ENCODE peak calls at places on chromosomes 1 and 21, in five cellular contexts. One of them, this sample, is unnamed.

GRCh38 chr1:64894438-64895196 is 71.7 kb downstream of the JAK1 start:
- DNase-seq in fibroblast of lung: no peak
- DNase-seq in astrocyte of the spinal cord: no peak
- DNase-seq in K562: no peak
- DNase-seq in pancreas: no peak
- DNase-seq in this sample: no peak

GRCh38 chr1:229148041-229148671 is 122.8 kb upstream of the RAB4A start:
- DNase-seq in astrocyte of the spinal cord: no peak
- DNase-seq in pancreas: peak; percentile 67
- DNase-seq in K562: peak; percentile 67
- DNase-seq in fibroblast of lung: no peak
- DNase-seq in this sample: no peak

GRCh38 chr1:109498161-109498801 is 4.4 kb downstream of the CYB561D1 start:
- DNase-seq in astrocyte of the spinal cord: peak; percentile 19
- DNase-seq in K562: peak; percentile 66
- DNase-seq in fibroblast of lung: peak; percentile 25
- DNase-seq in pancreas: no peak
- DNase-seq in this sample: peak; percentile 34

GRCh38 chr1:101207891-101208290 is 28.9 kb upstream of the S1PR1 start:
- DNase-seq in pancreas: no peak
- DNase-seq in fibroblast of lung: no peak
- DNase-seq in K562: no peak
- DNase-seq in astrocyte of the spinal cord: no peak
- DNase-seq in this sample: peak; percentile 9

GRCh38 chr1:164977561-164977960 is 379.0 kb downstream of the LMX1A start:
- DNase-seq in pancreas: no peak
- DNase-seq in K562: no peak
- DNase-seq in astrocyte of the spinal cord: no peak
- DNase-seq in fibroblast of lung: no peak
- DNase-seq in this sample: no peak

GRCh38 chr1:19309123-19309813 is 2.7 kb downstream of the AKR7A2 start:
- DNase-seq in K562: no peak
- DNase-seq in astrocyte of the spinal cord: peak; percentile 81
- DNase-seq in pancreas: no peak
- DNase-seq in fibroblast of lung: peak; percentile 87
- DNase-seq in this sample: peak; percentile 87

GRCh38 chr1:77540501-77541161 is 141.8 kb downstream of the ZZZ3 start:
- DNase-seq in K562: no peak
- DNase-seq in fibroblast of lung: peak; percentile 66
- DNase-seq in pancreas: no peak
- DNase-seq in astrocyte of the spinal cord: peak; percentile 65
- DNase-seq in this sample: peak; percentile 98

GRCh38 chr1:149934326-149934725 is 2.4 kb downstream of the MTMR11 start:
- DNase-seq in fibroblast of lung: no peak
- DNase-seq in pancreas: no peak
- DNase-seq in astrocyte of the spinal cord: no peak
- DNase-seq in K562: no peak
- DNase-seq in this sample: no peak

GRCh38 chr1:77057994-77058585 is 161.1 kb downstream of the PIGK start:
- DNase-seq in fibroblast of lung: no peak
- DNase-seq in astrocyte of the spinal cord: no peak
- DNase-seq in K562: no peak
- DNase-seq in pancreas: no peak
- DNase-seq in this sample: no peak

GRCh38 chr1:98739762-98740161 is 78.2 kb downstream of the SNX7 start:
- DNase-seq in astrocyte of the spinal cord: no peak
- DNase-seq in fibroblast of lung: no peak
- DNase-seq in pancreas: no peak
- DNase-seq in K562: no peak
- DNase-seq in this sample: peak; percentile 8

GRCh38 chr1:38953433-38953860 is 11.8 kb upstream of the RHBDL2 start:
- DNase-seq in astrocyte of the spinal cord: no peak
- DNase-seq in K562: no peak
- DNase-seq in fibroblast of lung: no peak
- DNase-seq in pancreas: no peak
- DNase-seq in this sample: peak; percentile 8

GRCh38 chr1:161928056-161928455 is 95.6 kb downstream of the OLFML2B start:
- DNase-seq in K562: no peak
- DNase-seq in pancreas: no peak
- DNase-seq in fibroblast of lung: peak; percentile 36
- DNase-seq in astrocyte of the spinal cord: no peak
- DNase-seq in this sample: no peak

GRCh38 chr1:20399196-20399595 is 86.8 kb downstream of the CAMK2N1 start:
- DNase-seq in astrocyte of the spinal cord: no peak
- DNase-seq in K562: no peak
- DNase-seq in fibroblast of lung: no peak
- DNase-seq in pancreas: no peak
- DNase-seq in this sample: no peak

GRCh38 chr1:229410692-229411433 is 23.0 kb downstream of the ACTA1 start:
- DNase-seq in fibroblast of lung: peak; percentile 54
- DNase-seq in pancreas: peak; percentile 72
- DNase-seq in astrocyte of the spinal cord: peak; percentile 30
- DNase-seq in K562: peak; percentile 43
- DNase-seq in this sample: peak; percentile 32

GRCh38 chr1:39130297-39130696 is 74.2 kb upstream of the MACF1 start:
- DNase-seq in astrocyte of the spinal cord: peak; percentile 87
- DNase-seq in fibroblast of lung: peak; percentile 66
- DNase-seq in pancreas: no peak
- DNase-seq in K562: no peak
- DNase-seq in this sample: peak; percentile 92

GRCh38 chr1:180633092-180634045 is 1.5 kb downstream of the XPR1 start:
- DNase-seq in K562: no peak
- DNase-seq in pancreas: no peak
- DNase-seq in fibroblast of lung: peak; percentile 61
- DNase-seq in astrocyte of the spinal cord: peak; percentile 24
- DNase-seq in this sample: peak; percentile 58

GRCh38 chr1:224755586-224755985 is 139.5 kb downstream of the CNIH3 start:
- DNase-seq in pancreas: no peak
- DNase-seq in fibroblast of lung: no peak
- DNase-seq in astrocyte of the spinal cord: no peak
- DNase-seq in K562: no peak
- DNase-seq in this sample: no peak

GRCh38 chr1:234111458-234112142 is 207.1 kb downstream of the SLC35F3 start:
- DNase-seq in astrocyte of the spinal cord: peak; percentile 20
- DNase-seq in K562: no peak
- DNase-seq in fibroblast of lung: peak; percentile 2
- DNase-seq in pancreas: no peak
- DNase-seq in this sample: no peak

GRCh38 chr1:64515427-64515826 is 45.5 kb downstream of the CACHD1 start:
- DNase-seq in pancreas: peak; percentile 58
- DNase-seq in K562: no peak
- DNase-seq in fibroblast of lung: peak; percentile 89
- DNase-seq in astrocyte of the spinal cord: peak; percentile 48
- DNase-seq in this sample: peak; percentile 83

GRCh38 chr21:25107708-25108107 is 499.6 kb downstream of the MRPL39 start:
- DNase-seq in fibroblast of lung: peak; percentile 94
- DNase-seq in pancreas: no peak
- DNase-seq in K562: no peak
- DNase-seq in astrocyte of the spinal cord: peak; percentile 94
- DNase-seq in this sample: peak; percentile 92

GRCh38 chr1:101025283-101025679 is 303 bp downstream of the DPH5 start:
- DNase-seq in fibroblast of lung: no peak
- DNase-seq in K562: no peak
- DNase-seq in pancreas: no peak
- DNase-seq in astrocyte of the spinal cord: no peak
- DNase-seq in this sample: peak; percentile 31

GRCh38 chr1:162849711-162850110 is 11.3 kb downstream of the CCDC190 start:
- DNase-seq in fibroblast of lung: peak; percentile 52
- DNase-seq in pancreas: no peak
- DNase-seq in astrocyte of the spinal cord: no peak
- DNase-seq in K562: no peak
- DNase-seq in this sample: peak; percentile 61

GRCh38 chr21:42242611-42243010 is 23.7 kb downstream of the ABCG1 start:
- DNase-seq in astrocyte of the spinal cord: no peak
- DNase-seq in K562: no peak
- DNase-seq in fibroblast of lung: no peak
- DNase-seq in pancreas: no peak
- DNase-seq in this sample: no peak

GRCh38 chr1:23384312-23385058 is 14.8 kb upstream of the ZNF436 start:
- DNase-seq in fibroblast of lung: peak; percentile 53
- DNase-seq in astrocyte of the spinal cord: peak; percentile 52
- DNase-seq in K562: no peak
- DNase-seq in pancreas: no peak
- DNase-seq in this sample: peak; percentile 82

GRCh38 chr1:203290261-203291089 is 14.8 kb upstream of the BTG2 start:
- DNase-seq in astrocyte of the spinal cord: peak; percentile 83
- DNase-seq in pancreas: peak; percentile 97
- DNase-seq in fibroblast of lung: peak; percentile 81
- DNase-seq in K562: peak; percentile 92
- DNase-seq in this sample: peak; percentile 56

GRCh38 chr1:7421471-7422075 is 349.5 kb upstream of the VAMP3 start:
- DNase-seq in pancreas: no peak
- DNase-seq in astrocyte of the spinal cord: no peak
- DNase-seq in K562: no peak
- DNase-seq in fibroblast of lung: no peak
- DNase-seq in this sample: no peak

GRCh38 chr1:32494711-32495337 is 30.0 kb downstream of the ZBTB8B start:
- DNase-seq in K562: no peak
- DNase-seq in astrocyte of the spinal cord: no peak
- DNase-seq in fibroblast of lung: no peak
- DNase-seq in pancreas: no peak
- DNase-seq in this sample: no peak

GRCh38 chr1:225746361-225747179 is 31.1 kb upstream of the SRP9 start:
- DNase-seq in astrocyte of the spinal cord: peak; percentile 98
- DNase-seq in pancreas: peak; percentile 80
- DNase-seq in fibroblast of lung: peak; percentile 94
- DNase-seq in K562: no peak
- DNase-seq in this sample: peak; percentile 93

GRCh38 chr1:118101445-118101844 is 83.6 kb downstream of the SPAG17 start:
- DNase-seq in pancreas: peak; percentile 18
- DNase-seq in fibroblast of lung: no peak
- DNase-seq in K562: no peak
- DNase-seq in astrocyte of the spinal cord: peak; percentile 4
- DNase-seq in this sample: peak; percentile 81

GRCh38 chr1:214303538-214303937 is 22.6 kb downstream of the SMYD2 start:
- DNase-seq in K562: no peak
- DNase-seq in pancreas: no peak
- DNase-seq in fibroblast of lung: peak; percentile 26
- DNase-seq in astrocyte of the spinal cord: no peak
- DNase-seq in this sample: peak; percentile 45

GRCh38 chr21:38037416-38037815 is 121.2 kb upstream of the KCNJ6 start:
- DNase-seq in fibroblast of lung: no peak
- DNase-seq in K562: no peak
- DNase-seq in astrocyte of the spinal cord: no peak
- DNase-seq in pancreas: no peak
- DNase-seq in this sample: no peak

DNA sequence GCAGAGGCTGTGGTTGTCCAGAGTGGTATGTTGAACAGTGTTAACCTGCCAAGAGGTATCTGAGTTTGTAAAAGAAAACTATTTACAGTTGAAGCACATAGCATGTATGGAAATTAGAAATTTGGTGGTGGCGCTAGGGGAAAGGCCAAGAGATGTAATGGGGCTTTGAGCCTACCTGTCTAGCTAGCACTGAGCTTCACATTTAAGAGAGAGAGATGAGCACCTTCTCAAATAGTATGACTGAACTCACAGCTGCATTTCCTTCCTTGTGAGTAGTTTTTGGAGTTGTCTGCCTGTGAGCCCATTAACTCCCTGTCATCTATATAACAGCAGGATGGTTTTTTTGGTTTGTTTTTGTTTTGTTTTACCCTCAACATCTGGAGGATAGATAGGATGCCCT is 4.0 kb downstream of the CLIC4 start:
- DNase-seq in astrocyte of the spinal cord: no peak
- DNase-seq in K562: no peak
- DNase-seq in pancreas: no peak
- DNase-seq in fibroblast of lung: no peak
- DNase-seq in this sample: no peak
- TF ChIP-seq CTCF in astrocyte of the spinal cord: no peak
- TF ChIP-seq CTCF in K562: no peak
- TF ChIP-seq CTCF in pancreas: no peak
- TF ChIP-seq CTCF in fibroblast of lung: no peak
- TF ChIP-seq CTCF in this sample: no peak

GRCh38 chr1:47951026-47951425 is 46.2 kb downstream of the TRABD2B start:
- DNase-seq in astrocyte of the spinal cord: no peak
- DNase-seq in pancreas: no peak
- DNase-seq in fibroblast of lung: no peak
- DNase-seq in K562: no peak
- DNase-seq in this sample: no peak
- H3K4me3 ChIP-seq in astrocyte of the spinal cord: no peak overlapping the region
- H3K4me3 ChIP-seq in pancreas: no peak overlapping the region
- H3K4me3 ChIP-seq in fibroblast of lung: no peak overlapping the region
- H3K4me3 ChIP-seq in K562: no peak overlapping the region
- H3K4me3 ChIP-seq in this sample: no peak overlapping the region

GRCh38 chr1:36836916-36837315 is 197.4 kb downstream of the GRIK3 start:
- DNase-seq in K562: no peak
- DNase-seq in pancreas: no peak
- DNase-seq in astrocyte of the spinal cord: no peak
- DNase-seq in fibroblast of lung: no peak
- DNase-seq in this sample: no peak

GRCh38 chr1:36834586-36834985 is 199.7 kb downstream of the GRIK3 start:
- DNase-seq in K562: no peak
- DNase-seq in pancreas: no peak
- DNase-seq in fibroblast of lung: no peak
- DNase-seq in astrocyte of the spinal cord: no peak
- DNase-seq in this sample: no peak

GRCh38 chr1:36836196-36836883 is 198.0 kb downstream of the GRIK3 start:
- DNase-seq in astrocyte of the spinal cord: no peak
- DNase-seq in pancreas: no peak
- DNase-seq in fibroblast of lung: no peak
- DNase-seq in K562: no peak
- DNase-seq in this sample: no peak

GRCh38 chr1:36835696-36836095 is 198.6 kb downstream of the GRIK3 start:
- DNase-seq in pancreas: no peak
- DNase-seq in fibroblast of lung: no peak
- DNase-seq in K562: no peak
- DNase-seq in astrocyte of the spinal cord: no peak
- DNase-seq in this sample: no peak

DNA sequence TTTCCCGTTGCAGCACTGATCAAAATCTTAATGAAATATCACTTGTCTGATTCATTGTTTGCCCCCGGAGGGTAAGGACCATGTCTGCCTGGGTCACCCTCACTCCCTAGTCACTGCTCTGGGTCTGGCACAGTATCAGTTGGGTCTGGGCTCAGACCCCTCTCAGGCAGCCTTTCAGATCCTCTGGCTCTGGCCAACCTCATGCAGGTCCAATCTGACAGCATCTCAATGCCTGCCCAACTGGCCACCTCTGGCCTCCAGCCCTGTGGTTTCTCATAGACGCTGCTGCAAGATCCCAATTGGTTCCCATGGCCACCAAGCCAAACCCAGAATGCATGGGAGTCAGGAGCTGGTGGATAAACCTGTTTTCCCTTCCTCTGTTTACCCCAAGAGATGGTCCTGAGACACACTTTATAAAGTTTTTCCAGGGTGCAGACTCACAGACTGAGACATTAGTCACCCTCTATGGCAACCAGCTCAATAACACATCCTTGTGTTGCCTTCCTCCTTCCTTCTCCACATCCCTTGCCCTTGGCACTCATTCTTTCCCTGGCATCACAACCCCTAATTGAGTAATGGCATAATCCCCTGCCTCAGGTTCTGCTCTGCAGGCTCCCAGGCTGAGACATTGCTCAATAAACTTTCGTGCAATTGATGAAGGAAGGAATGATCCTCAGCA is 199.2 kb downstream of the GRIK3 start:
- DNase-seq in astrocyte of the spinal cord: no peak
- DNase-seq in pancreas: no peak
- DNase-seq in K562: no peak
- DNase-seq in fibroblast of lung: no peak
- DNase-seq in this sample: no peak
- TF ChIP-seq CTCF in astrocyte of the spinal cord: no peak
- TF ChIP-seq CTCF in pancreas: no peak
- TF ChIP-seq CTCF in K562: no peak
- TF ChIP-seq CTCF in fibroblast of lung: no peak
- TF ChIP-seq CTCF in this sample: no peak

GRCh38 chr1:201647094-201647493 is 108.2 kb downstream of the NAV1 start:
- DNase-seq in astrocyte of the spinal cord: no peak
- DNase-seq in K562: no peak
- DNase-seq in fibroblast of lung: no peak
- DNase-seq in pancreas: no peak
- DNase-seq in this sample: peak; percentile 45
- H3K4me3 ChIP-seq in astrocyte of the spinal cord: peak overlapping the region; percentile 61
- H3K4me3 ChIP-seq in K562: no peak overlapping the region
- H3K4me3 ChIP-seq in fibroblast of lung: peak overlapping the region; percentile 92
- H3K4me3 ChIP-seq in pancreas: no peak overlapping the region
- H3K4me3 ChIP-seq in this sample: peak overlapping the region; percentile 83